ENCODE peak calls at places on chromosomes 5 and 9, in six cellular contexts. H is colonic mucosa, U is IMR-90, E is brain microvascular endothelial cell, V is Peyer's patch, W is HCT116. S is an unnamed sample.

GRCh38 chr5:132024117-132024435 is 12.6 kb upstream of the ACSL6 start:
- DNase-seq in H (no peak), U (no peak), E (no peak), V (no peak), W (no peak), S (no peak)

GRCh38 chr9:84705128-84705527 is 35.6 kb downstream of the NTRK2 start:
- DNase-seq in H (no peak), U (no peak), E (no peak), V (no peak), W (no peak), S (no peak)

GRCh38 chr5:61409568-61409967 is 77.5 kb downstream of the ZSWIM6 start:
- DNase-seq in H (no peak), U (peak; percentile 96), E (peak; percentile 85), V (no peak), W (peak; percentile 79), S (peak; percentile 80)

GRCh38 chr9:121240394-121241145 is 27.4 kb upstream of the GSN start:
- DNase-seq in H (no peak), U (peak; percentile 42), E (no peak), V (no peak), W (no peak), S (no peak)

GRCh38 chr5:154163327-154163997 is 27.1 kb upstream of the GALNT10 start:
- DNase-seq in H (no peak), U (no peak), E (no peak), V (no peak), W (no peak), S (no peak)

GRCh38 chr5:94432499-94432898 is 185.9 kb downstream of the KIAA0825 start:
- DNase-seq in H (no peak), U (peak; percentile 49), E (no peak), V (no peak), W (no peak), S (peak; percentile 79)

GRCh38 chr9:2489838-2490314 is 131.7 kb upstream of the VLDLR start:
- DNase-seq in H (no peak), U (peak; percentile 60), E (no peak), V (no peak), W (no peak), S (peak; percentile 21)

GRCh38 chr5:106921567-106921966 is 749.2 kb downstream of the EFNA5 start:
- DNase-seq in H (no peak), U (no peak), E (no peak), V (no peak), W (no peak), S (no peak)

GRCh38 chr9:72292874-72293607 is 72.0 kb downstream of the ZFAND5 start:
- DNase-seq in H (peak; percentile 75), U (peak; percentile 75), E (peak; percentile 76), V (no peak), W (no peak), S (peak; percentile 80)

GRCh38 chr5:4022991-4023390 is 427.4 kb downstream of the IRX1 start:
- DNase-seq in H (no peak), U (no peak), E (no peak), V (no peak), W (no peak), S (no peak)

GRCh38 chr9:31839273-31839672 is 545.2 kb upstream of the ACO1 start:
- DNase-seq in H (no peak), U (no peak), E (no peak), V (no peak), W (no peak), S (no peak)
- TF ChIP-seq CTCF in H (no peak), U (no peak), E (peak; percentile 15), V (no peak), W (peak; percentile 16), S (no peak)

DNA sequence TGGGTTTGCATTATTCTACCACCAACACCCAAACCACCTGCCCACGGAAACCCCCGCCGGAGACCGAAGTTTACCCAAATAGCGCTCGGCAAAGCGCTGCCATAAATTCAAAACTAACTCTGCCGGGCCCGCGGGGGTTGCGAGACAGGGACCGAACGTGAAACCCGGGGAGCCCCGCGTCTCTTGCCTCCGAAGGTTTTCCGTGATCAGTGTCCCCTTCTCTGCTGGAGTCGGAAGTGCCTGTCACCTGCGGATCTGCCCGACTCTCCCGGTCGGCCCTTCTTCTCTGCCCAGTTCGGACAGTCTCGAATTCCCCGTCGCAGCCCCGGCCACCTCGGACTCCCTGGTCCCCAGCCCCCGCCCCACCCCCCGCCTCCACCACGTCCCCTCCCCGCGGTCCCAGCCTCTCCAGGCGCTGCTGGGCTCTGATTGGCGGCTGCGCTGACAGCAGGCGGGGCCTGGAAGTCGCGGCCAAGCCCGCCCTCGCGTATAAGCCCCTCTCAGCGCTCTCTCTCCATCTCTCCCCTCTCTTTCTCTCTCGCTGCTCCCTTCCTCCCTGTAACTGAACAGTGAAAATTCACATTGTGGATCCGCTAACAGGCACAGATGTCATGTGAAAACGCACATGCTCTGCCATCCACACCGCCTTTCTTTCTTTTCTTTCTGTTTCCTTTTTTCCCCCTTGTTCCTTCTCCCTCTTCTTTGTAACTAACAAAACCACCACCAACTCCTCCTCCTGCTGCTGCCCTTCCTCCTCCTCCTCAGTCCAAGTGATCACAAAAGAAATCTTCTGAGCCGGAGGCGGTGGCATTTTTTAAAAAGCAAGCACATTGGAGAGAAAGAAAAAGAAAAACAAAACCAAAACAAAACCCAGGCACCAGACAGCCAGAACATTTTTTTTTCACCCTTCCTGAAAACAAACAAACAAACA is at the start of gene RORB:
- DNase-seq in H (peak; percentile 44), U (peak; percentile 5), E (no peak), V (no peak), W (no peak), S (peak; percentile 18)
- H3K4me3 ChIP-seq in H (peak within 1 kb of the TSS; percentile 44), U (peak within 1 kb of the TSS; percentile 52), E (peak within 1 kb of the TSS; percentile 66), V (peak within 1 kb of the TSS; percentile 38), W (no peak within 1 kb of the TSS), S (peak within 1 kb of the TSS; percentile 82)

DNA sequence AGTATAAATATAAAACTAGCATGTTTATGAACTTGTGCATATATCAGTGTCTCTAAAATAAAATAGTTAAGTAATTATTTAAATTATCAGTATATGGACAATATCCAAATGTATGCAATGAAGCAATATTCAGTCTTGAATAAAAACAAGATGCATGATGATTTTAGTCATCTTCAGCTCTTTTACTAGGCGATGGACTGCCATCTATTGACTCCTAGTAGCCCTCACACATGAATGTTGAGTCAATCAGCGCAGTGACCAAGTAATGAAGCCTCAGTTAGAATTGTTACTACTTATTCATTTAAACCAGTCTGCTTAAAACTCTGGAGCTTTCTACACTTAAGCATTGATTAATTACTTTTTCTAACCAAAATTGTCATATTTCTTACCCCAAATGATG is 92.9 kb upstream of the GRHPR start:
- DNase-seq in H (no peak), U (peak; percentile 50), E (peak; percentile 15), V (no peak), W (no peak), S (peak; percentile 44)
- TF ChIP-seq CTCF in H (no peak), U (peak; percentile 46), E (peak; percentile 62), V (no peak), W (peak; percentile 34), S (peak; percentile 22)

GRCh38 chr9:93461414-93461743 is 8.0 kb upstream of the FAM120AOS start:
- DNase-seq in H (no peak), U (no peak), E (no peak), V (no peak), W (no peak), S (no peak)
- H3K4me3 ChIP-seq in H (no peak overlapping the region), U (no peak overlapping the region), E (no peak overlapping the region), V (no peak overlapping the region), W (no peak overlapping the region), S (no peak overlapping the region)

GRCh38 chr5:120684213-120684612 is 220.1 kb downstream of the PRR16 start:
- DNase-seq in H (no peak), U (peak; percentile 33), E (no peak), V (no peak), W (peak; percentile 8), S (no peak)
- TF ChIP-seq CTCF in H (no peak), U (peak; percentile 35), E (peak; percentile 10), V (no peak), W (peak; percentile 6), S (no peak)

S was measured in foreskin fibroblast.